ENCODE peak calls at places on chromosomes 13 and 19, in seven cellular contexts. One of them, this sample, is unnamed.
A peak's percentile ranks its signal among the peaks of the same experiment; 100 is the strongest.

GRCh38 chr19:13629687-13630357 is 123.5 kb upstream of the CACNA1A start:
- DNase-seq in mammary epithelial cell: peak; percentile 20
- DNase-seq in HT1080: peak; percentile 69
- DNase-seq in mesendoderm: no peak
- DNase-seq in astrocyte of the spinal cord: peak; percentile 46
- DNase-seq in foreskin melanocyte: peak; percentile 98
- DNase-seq in AG08396: no peak
- DNase-seq in this sample: peak; percentile 13

GRCh38 chr19:2603320-2603719 is 99.2 kb downstream of the GNG7 start:
- DNase-seq in astrocyte of the spinal cord: peak; percentile 78
- DNase-seq in AG08396: peak; percentile 62
- DNase-seq in foreskin melanocyte: no peak
- DNase-seq in mesendoderm: peak; percentile 85
- DNase-seq in mammary epithelial cell: no peak
- DNase-seq in HT1080: no peak
- DNase-seq in this sample: no peak

GRCh38 chr13:44734204-44734707 is 158.1 kb upstream of the TSC22D1 start:
- DNase-seq in foreskin melanocyte: no peak
- DNase-seq in mesendoderm: no peak
- DNase-seq in astrocyte of the spinal cord: peak; percentile 63
- DNase-seq in mammary epithelial cell: peak; percentile 75
- DNase-seq in AG08396: peak; percentile 22
- DNase-seq in HT1080: peak; percentile 64
- DNase-seq in this sample: peak; percentile 93

GRCh38 chr19:879711-880438 is 13.1 kb downstream of the MED16 start:
- DNase-seq in mammary epithelial cell: no peak
- DNase-seq in mesendoderm: no peak
- DNase-seq in astrocyte of the spinal cord: no peak
- DNase-seq in HT1080: no peak
- DNase-seq in foreskin melanocyte: no peak
- DNase-seq in AG08396: no peak
- DNase-seq in this sample: no peak

GRCh38 chr19:29678484-29679106 is 13.3 kb downstream of the PLEKHF1 start:
- DNase-seq in AG08396: no peak
- DNase-seq in mammary epithelial cell: no peak
- DNase-seq in HT1080: no peak
- DNase-seq in foreskin melanocyte: no peak
- DNase-seq in astrocyte of the spinal cord: no peak
- DNase-seq in mesendoderm: no peak
- DNase-seq in this sample: no peak

GRCh38 chr13:35984287-35984686 is 146.9 kb downstream of the DCLK1 start:
- DNase-seq in AG08396: no peak
- DNase-seq in mesendoderm: no peak
- DNase-seq in HT1080: no peak
- DNase-seq in mammary epithelial cell: no peak
- DNase-seq in foreskin melanocyte: no peak
- DNase-seq in astrocyte of the spinal cord: no peak
- DNase-seq in this sample: no peak

GRCh38 chr13:112066624-112067004 is 335 bp upstream of the SOX1 start:
- DNase-seq in astrocyte of the spinal cord: peak; percentile 58
- DNase-seq in AG08396: no peak
- DNase-seq in foreskin melanocyte: peak; percentile 40
- DNase-seq in HT1080: no peak
- DNase-seq in mesendoderm: peak; percentile 84
- DNase-seq in mammary epithelial cell: no peak
- DNase-seq in this sample: no peak

GRCh38 chr13:75079226-75079625 is 402.7 kb downstream of the TBC1D4 start:
- DNase-seq in AG08396: no peak
- DNase-seq in mammary epithelial cell: peak; percentile 34
- DNase-seq in HT1080: peak; percentile 5
- DNase-seq in astrocyte of the spinal cord: peak; percentile 74
- DNase-seq in foreskin melanocyte: no peak
- DNase-seq in mesendoderm: no peak
- DNase-seq in this sample: peak; percentile 11

GRCh38 chr19:7272856-7273578 is 21.2 kb downstream of the INSR start:
- DNase-seq in AG08396: no peak
- DNase-seq in mammary epithelial cell: no peak
- DNase-seq in mesendoderm: no peak
- DNase-seq in foreskin melanocyte: peak; percentile 41
- DNase-seq in astrocyte of the spinal cord: no peak
- DNase-seq in HT1080: no peak
- DNase-seq in this sample: peak; percentile 40

GRCh38 chr13:26010487-26011207 is 41.2 kb downstream of the SHISA2 start:
- DNase-seq in mammary epithelial cell: no peak
- DNase-seq in astrocyte of the spinal cord: no peak
- DNase-seq in foreskin melanocyte: no peak
- DNase-seq in HT1080: no peak
- DNase-seq in AG08396: no peak
- DNase-seq in mesendoderm: no peak
- DNase-seq in this sample: no peak

GRCh38 chr19:4981681-4981958 is 12.7 kb downstream of the KDM4B start:
- DNase-seq in astrocyte of the spinal cord: no peak
- DNase-seq in mesendoderm: no peak
- DNase-seq in HT1080: no peak
- DNase-seq in mammary epithelial cell: no peak
- DNase-seq in AG08396: no peak
- DNase-seq in foreskin melanocyte: no peak
- DNase-seq in this sample: no peak

GRCh38 chr19:4096049-4096892 is 27.7 kb downstream of the MAP2K2 start:
- DNase-seq in astrocyte of the spinal cord: no peak
- DNase-seq in HT1080: no peak
- DNase-seq in mammary epithelial cell: no peak
- DNase-seq in foreskin melanocyte: no peak
- DNase-seq in mesendoderm: no peak
- DNase-seq in AG08396: no peak
- DNase-seq in this sample: no peak

GRCh38 chr13:81639984-81640582 is 1299.2 kb upstream of the SPRY2 start:
- DNase-seq in HT1080: peak; percentile 40
- DNase-seq in AG08396: no peak
- DNase-seq in foreskin melanocyte: peak; percentile 1
- DNase-seq in astrocyte of the spinal cord: no peak
- DNase-seq in mammary epithelial cell: peak; percentile 14
- DNase-seq in mesendoderm: no peak
- DNase-seq in this sample: peak; percentile 58

GRCh38 chr19:917323-918151 is at the start of gene KISS1R:
- DNase-seq in HT1080: peak; percentile 46
- DNase-seq in AG08396: peak; percentile 59
- DNase-seq in mammary epithelial cell: no peak
- DNase-seq in astrocyte of the spinal cord: no peak
- DNase-seq in mesendoderm: peak; percentile 83
- DNase-seq in foreskin melanocyte: no peak
- DNase-seq in this sample: no peak

This sample was measured in MCF 10A.